ENCODE peak calls at places on chromosomes 3 and 15, in four cellular contexts. B is WTC11, W is ELR, Q is cardiac muscle cell. K is an unnamed sample.

GRCh38 chr3:30657914-30658313 is 51.5 kb downstream of the TGFBR2 start:
- DNase-seq in B (no peak), W (peak), Q (no peak), K (no peak)

GRCh38 chr3:118970819-118971218 is 63.8 kb downstream of the IGSF11 start:
- DNase-seq in B (no peak), W (no peak), Q (no peak), K (no peak)

GRCh38 chr15:42139596-42139995 is 16.8 kb downstream of the PLA2G4F start:
- DNase-seq in B (no peak), W (no peak), Q (no peak), K (no peak)

GRCh38 chr15:88912500-88912921 is 668 bp downstream of the MFGE8 start:
- DNase-seq in B (no peak), W (peak), Q (peak), K (no peak)

GRCh38 chr3:264394-265156 is 68.0 kb downstream of the CHL1 start:
- DNase-seq in B (no peak), W (no peak), Q (no peak), K (peak)

GRCh38 chr3:81891496-81891895 is 130.1 kb upstream of the GBE1 start:
- DNase-seq in B (no peak), W (no peak), Q (no peak), K (no peak)

GRCh38 chr15:55824857-55825613 is 82.1 kb upstream of the PRTG start:
- DNase-seq in B (peak), W (no peak), Q (peak), K (no peak)

GRCh38 chr15:90915216-90915807 is 12.2 kb downstream of the MAN2A2 start:
- DNase-seq in B (no peak), W (no peak), Q (no peak), K (no peak)

GRCh38 chr15:70248116-70249025 is 150.7 kb upstream of the TLE3 start:
- DNase-seq in B (peak), W (no peak), Q (peak), K (no peak)

GRCh38 chr15:52798529-52799101 is 8.5 kb upstream of the ONECUT1 start:
- DNase-seq in B (peak), W (no peak), Q (no peak), K (no peak)

GRCh38 chr15:38613085-38613484 is 48.5 kb upstream of the RASGRP1 start:
- DNase-seq in B (no peak), W (no peak), Q (no peak), K (no peak)

K was measured in DMS53.